ENCODE peak calls at places on chromosome 18, in eight cellular contexts. One of them, this sample, is unnamed.

GRCh38 chr18:29154758-29155725 is 978.1 kb upstream of the CDH2 start:
- DNase-seq in Right ventricle myocardium superior: no peak
- DNase-seq in activated CD4-positive, alpha-beta T cell treated with anti-CD3 and anti-CD28 coated beads for 4 hours: no peak
- DNase-seq in posterior cingulate gyrus: no peak
- DNase-seq in NCI-H1105: no peak
- DNase-seq in aorta: no peak
- DNase-seq in T-helper 2 cell: no peak
- DNase-seq in activated T-helper 1 cell treated with anti-CD3 and anti-CD28 coated beads, Interleukin-12 subunit alpha, Interleukin-12 subunit beta, Interleukin-2, Interleukin-4 antibody, amounts not matched to agents 30 ng/mL and 10 ng/mL and 1 ng/mL, durations not matched to agents 14 hours and 24 hours and 36 hours: no peak
- DNase-seq in this sample: no peak

GRCh38 chr18:46497129-46497528 is 159.9 kb downstream of the LOXHD1 start:
- DNase-seq in Right ventricle myocardium superior: no peak
- DNase-seq in activated CD4-positive, alpha-beta T cell treated with anti-CD3 and anti-CD28 coated beads for 4 hours: no peak
- DNase-seq in posterior cingulate gyrus: no peak
- DNase-seq in NCI-H1105: no peak
- DNase-seq in aorta: no peak
- DNase-seq in T-helper 2 cell: no peak
- DNase-seq in activated T-helper 1 cell treated with anti-CD3 and anti-CD28 coated beads, Interleukin-12 subunit alpha, Interleukin-12 subunit beta, Interleukin-2, Interleukin-4 antibody, amounts not matched to agents 30 ng/mL and 10 ng/mL and 1 ng/mL, durations not matched to agents 14 hours and 24 hours and 36 hours: peak
- DNase-seq in this sample: no peak

GRCh38 chr18:10301831-10302483 is 152.5 kb upstream of the APCDD1 start:
- DNase-seq in Right ventricle myocardium superior: no peak
- DNase-seq in activated CD4-positive, alpha-beta T cell treated with anti-CD3 and anti-CD28 coated beads for 4 hours: no peak
- DNase-seq in posterior cingulate gyrus: no peak
- DNase-seq in NCI-H1105: no peak
- DNase-seq in aorta: no peak
- DNase-seq in T-helper 2 cell: no peak
- DNase-seq in activated T-helper 1 cell treated with anti-CD3 and anti-CD28 coated beads, Interleukin-12 subunit alpha, Interleukin-12 subunit beta, Interleukin-2, Interleukin-4 antibody, amounts not matched to agents 30 ng/mL and 10 ng/mL and 1 ng/mL, durations not matched to agents 14 hours and 24 hours and 36 hours: no peak
- DNase-seq in this sample: no peak

GRCh38 chr18:8966819-8967218 is 135.7 kb upstream of the NDUFV2 start:
- DNase-seq in Right ventricle myocardium superior: no peak
- DNase-seq in activated CD4-positive, alpha-beta T cell treated with anti-CD3 and anti-CD28 coated beads for 4 hours: no peak
- DNase-seq in posterior cingulate gyrus: no peak
- DNase-seq in NCI-H1105: no peak
- DNase-seq in aorta: no peak
- DNase-seq in T-helper 2 cell: no peak
- DNase-seq in activated T-helper 1 cell treated with anti-CD3 and anti-CD28 coated beads, Interleukin-12 subunit alpha, Interleukin-12 subunit beta, Interleukin-2, Interleukin-4 antibody, amounts not matched to agents 30 ng/mL and 10 ng/mL and 1 ng/mL, durations not matched to agents 14 hours and 24 hours and 36 hours: no peak
- DNase-seq in this sample: no peak

GRCh38 chr18:22563098-22563707 is 145.5 kb upstream of the CTAGE1 start:
- DNase-seq in Right ventricle myocardium superior: no peak
- DNase-seq in activated CD4-positive, alpha-beta T cell treated with anti-CD3 and anti-CD28 coated beads for 4 hours: no peak
- DNase-seq in posterior cingulate gyrus: no peak
- DNase-seq in NCI-H1105: peak
- DNase-seq in aorta: no peak
- DNase-seq in T-helper 2 cell: no peak
- DNase-seq in activated T-helper 1 cell treated with anti-CD3 and anti-CD28 coated beads, Interleukin-12 subunit alpha, Interleukin-12 subunit beta, Interleukin-2, Interleukin-4 antibody, amounts not matched to agents 30 ng/mL and 10 ng/mL and 1 ng/mL, durations not matched to agents 14 hours and 24 hours and 36 hours: no peak
- DNase-seq in this sample: no peak

GRCh38 chr18:44901283-44901682 is 220.6 kb downstream of the SETBP1 start:
- DNase-seq in Right ventricle myocardium superior: no peak
- DNase-seq in activated CD4-positive, alpha-beta T cell treated with anti-CD3 and anti-CD28 coated beads for 4 hours: no peak
- DNase-seq in posterior cingulate gyrus: no peak
- DNase-seq in NCI-H1105: no peak
- DNase-seq in aorta: no peak
- DNase-seq in T-helper 2 cell: no peak
- DNase-seq in activated T-helper 1 cell treated with anti-CD3 and anti-CD28 coated beads, Interleukin-12 subunit alpha, Interleukin-12 subunit beta, Interleukin-2, Interleukin-4 antibody, amounts not matched to agents 30 ng/mL and 10 ng/mL and 1 ng/mL, durations not matched to agents 14 hours and 24 hours and 36 hours: no peak
- DNase-seq in this sample: no peak

GRCh38 chr18:71020342-71021096 is 731.7 kb downstream of the SOCS6 start:
- DNase-seq in Right ventricle myocardium superior: no peak
- DNase-seq in activated CD4-positive, alpha-beta T cell treated with anti-CD3 and anti-CD28 coated beads for 4 hours: no peak
- DNase-seq in posterior cingulate gyrus: no peak
- DNase-seq in NCI-H1105: no peak
- DNase-seq in aorta: no peak
- DNase-seq in T-helper 2 cell: no peak
- DNase-seq in activated T-helper 1 cell treated with anti-CD3 and anti-CD28 coated beads, Interleukin-12 subunit alpha, Interleukin-12 subunit beta, Interleukin-2, Interleukin-4 antibody, amounts not matched to agents 30 ng/mL and 10 ng/mL and 1 ng/mL, durations not matched to agents 14 hours and 24 hours and 36 hours: no peak
- DNase-seq in this sample: no peak

GRCh38 chr18:26312196-26312595 is 86.0 kb downstream of the TAF4B start:
- DNase-seq in Right ventricle myocardium superior: no peak
- DNase-seq in activated CD4-positive, alpha-beta T cell treated with anti-CD3 and anti-CD28 coated beads for 4 hours: no peak
- DNase-seq in posterior cingulate gyrus: no peak
- DNase-seq in NCI-H1105: no peak
- DNase-seq in aorta: no peak
- DNase-seq in T-helper 2 cell: no peak
- DNase-seq in activated T-helper 1 cell treated with anti-CD3 and anti-CD28 coated beads, Interleukin-12 subunit alpha, Interleukin-12 subunit beta, Interleukin-2, Interleukin-4 antibody, amounts not matched to agents 30 ng/mL and 10 ng/mL and 1 ng/mL, durations not matched to agents 14 hours and 24 hours and 36 hours: no peak
- DNase-seq in this sample: no peak

GRCh38 chr18:77001041-77001440 is 131.5 kb downstream of the MBP start:
- DNase-seq in Right ventricle myocardium superior: no peak
- DNase-seq in activated CD4-positive, alpha-beta T cell treated with anti-CD3 and anti-CD28 coated beads for 4 hours: no peak
- DNase-seq in posterior cingulate gyrus: peak
- DNase-seq in NCI-H1105: no peak
- DNase-seq in aorta: peak
- DNase-seq in T-helper 2 cell: no peak
- DNase-seq in activated T-helper 1 cell treated with anti-CD3 and anti-CD28 coated beads, Interleukin-12 subunit alpha, Interleukin-12 subunit beta, Interleukin-2, Interleukin-4 antibody, amounts not matched to agents 30 ng/mL and 10 ng/mL and 1 ng/mL, durations not matched to agents 14 hours and 24 hours and 36 hours: no peak
- DNase-seq in this sample: no peak

GRCh38 chr18:77053616-77054287 is 78.8 kb downstream of the MBP start:
- DNase-seq in Right ventricle myocardium superior: no peak
- DNase-seq in activated CD4-positive, alpha-beta T cell treated with anti-CD3 and anti-CD28 coated beads for 4 hours: no peak
- DNase-seq in posterior cingulate gyrus: no peak
- DNase-seq in NCI-H1105: no peak
- DNase-seq in aorta: no peak
- DNase-seq in T-helper 2 cell: no peak
- DNase-seq in activated T-helper 1 cell treated with anti-CD3 and anti-CD28 coated beads, Interleukin-12 subunit alpha, Interleukin-12 subunit beta, Interleukin-2, Interleukin-4 antibody, amounts not matched to agents 30 ng/mL and 10 ng/mL and 1 ng/mL, durations not matched to agents 14 hours and 24 hours and 36 hours: no peak
- DNase-seq in this sample: no peak

GRCh38 chr18:10739152-10739551 is 213.3 kb downstream of the NAPG start:
- DNase-seq in Right ventricle myocardium superior: no peak
- DNase-seq in activated CD4-positive, alpha-beta T cell treated with anti-CD3 and anti-CD28 coated beads for 4 hours: no peak
- DNase-seq in posterior cingulate gyrus: no peak
- DNase-seq in NCI-H1105: no peak
- DNase-seq in aorta: no peak
- DNase-seq in T-helper 2 cell: no peak
- DNase-seq in activated T-helper 1 cell treated with anti-CD3 and anti-CD28 coated beads, Interleukin-12 subunit alpha, Interleukin-12 subunit beta, Interleukin-2, Interleukin-4 antibody, amounts not matched to agents 30 ng/mL and 10 ng/mL and 1 ng/mL, durations not matched to agents 14 hours and 24 hours and 36 hours: no peak
- DNase-seq in this sample: no peak

GRCh38 chr18:70627100-70627802 is 338.4 kb downstream of the SOCS6 start:
- DNase-seq in Right ventricle myocardium superior: no peak
- DNase-seq in activated CD4-positive, alpha-beta T cell treated with anti-CD3 and anti-CD28 coated beads for 4 hours: no peak
- DNase-seq in posterior cingulate gyrus: no peak
- DNase-seq in NCI-H1105: no peak
- DNase-seq in aorta: no peak
- DNase-seq in T-helper 2 cell: no peak
- DNase-seq in activated T-helper 1 cell treated with anti-CD3 and anti-CD28 coated beads, Interleukin-12 subunit alpha, Interleukin-12 subunit beta, Interleukin-2, Interleukin-4 antibody, amounts not matched to agents 30 ng/mL and 10 ng/mL and 1 ng/mL, durations not matched to agents 14 hours and 24 hours and 36 hours: no peak
- DNase-seq in this sample: no peak

GRCh38 chr18:26821181-26821580 is 44.3 kb downstream of the AQP4 start:
- DNase-seq in Right ventricle myocardium superior: no peak
- DNase-seq in activated CD4-positive, alpha-beta T cell treated with anti-CD3 and anti-CD28 coated beads for 4 hours: no peak
- DNase-seq in posterior cingulate gyrus: no peak
- DNase-seq in NCI-H1105: no peak
- DNase-seq in aorta: no peak
- DNase-seq in T-helper 2 cell: no peak
- DNase-seq in activated T-helper 1 cell treated with anti-CD3 and anti-CD28 coated beads, Interleukin-12 subunit alpha, Interleukin-12 subunit beta, Interleukin-2, Interleukin-4 antibody, amounts not matched to agents 30 ng/mL and 10 ng/mL and 1 ng/mL, durations not matched to agents 14 hours and 24 hours and 36 hours: no peak
- DNase-seq in this sample: no peak

GRCh38 chr18:48290162-48290926 is 118.8 kb downstream of the ZBTB7C start:
- DNase-seq in Right ventricle myocardium superior: no peak
- DNase-seq in activated CD4-positive, alpha-beta T cell treated with anti-CD3 and anti-CD28 coated beads for 4 hours: no peak
- DNase-seq in posterior cingulate gyrus: no peak
- DNase-seq in NCI-H1105: peak
- DNase-seq in aorta: no peak
- DNase-seq in T-helper 2 cell: no peak
- DNase-seq in activated T-helper 1 cell treated with anti-CD3 and anti-CD28 coated beads, Interleukin-12 subunit alpha, Interleukin-12 subunit beta, Interleukin-2, Interleukin-4 antibody, amounts not matched to agents 30 ng/mL and 10 ng/mL and 1 ng/mL, durations not matched to agents 14 hours and 24 hours and 36 hours: no peak
- DNase-seq in this sample: peak

GRCh38 chr18:31667185-31667584 is 17.2 kb downstream of the B4GALT6 start:
- DNase-seq in Right ventricle myocardium superior: no peak
- DNase-seq in activated CD4-positive, alpha-beta T cell treated with anti-CD3 and anti-CD28 coated beads for 4 hours: no peak
- DNase-seq in posterior cingulate gyrus: no peak
- DNase-seq in NCI-H1105: no peak
- DNase-seq in aorta: no peak
- DNase-seq in T-helper 2 cell: no peak
- DNase-seq in activated T-helper 1 cell treated with anti-CD3 and anti-CD28 coated beads, Interleukin-12 subunit alpha, Interleukin-12 subunit beta, Interleukin-2, Interleukin-4 antibody, amounts not matched to agents 30 ng/mL and 10 ng/mL and 1 ng/mL, durations not matched to agents 14 hours and 24 hours and 36 hours: no peak
- DNase-seq in this sample: no peak

GRCh38 chr18:73118121-73118816 is 250.5 kb upstream of the NETO1 start:
- DNase-seq in Right ventricle myocardium superior: no peak
- DNase-seq in activated CD4-positive, alpha-beta T cell treated with anti-CD3 and anti-CD28 coated beads for 4 hours: no peak
- DNase-seq in posterior cingulate gyrus: no peak
- DNase-seq in NCI-H1105: no peak
- DNase-seq in aorta: no peak
- DNase-seq in T-helper 2 cell: no peak
- DNase-seq in activated T-helper 1 cell treated with anti-CD3 and anti-CD28 coated beads, Interleukin-12 subunit alpha, Interleukin-12 subunit beta, Interleukin-2, Interleukin-4 antibody, amounts not matched to agents 30 ng/mL and 10 ng/mL and 1 ng/mL, durations not matched to agents 14 hours and 24 hours and 36 hours: no peak
- DNase-seq in this sample: no peak

GRCh38 chr18:374735-375168 is 106.9 kb upstream of the THOC1 start:
- DNase-seq in Right ventricle myocardium superior: no peak
- DNase-seq in activated CD4-positive, alpha-beta T cell treated with anti-CD3 and anti-CD28 coated beads for 4 hours: no peak
- DNase-seq in posterior cingulate gyrus: no peak
- DNase-seq in NCI-H1105: no peak
- DNase-seq in aorta: no peak
- DNase-seq in T-helper 2 cell: no peak
- DNase-seq in activated T-helper 1 cell treated with anti-CD3 and anti-CD28 coated beads, Interleukin-12 subunit alpha, Interleukin-12 subunit beta, Interleukin-2, Interleukin-4 antibody, amounts not matched to agents 30 ng/mL and 10 ng/mL and 1 ng/mL, durations not matched to agents 14 hours and 24 hours and 36 hours: no peak
- DNase-seq in this sample: no peak

GRCh38 chr18:45734944-45735343 is 11.0 kb downstream of the SLC14A1 start:
- DNase-seq in Right ventricle myocardium superior: no peak
- DNase-seq in activated CD4-positive, alpha-beta T cell treated with anti-CD3 and anti-CD28 coated beads for 4 hours: no peak
- DNase-seq in posterior cingulate gyrus: no peak
- DNase-seq in NCI-H1105: no peak
- DNase-seq in aorta: no peak
- DNase-seq in T-helper 2 cell: no peak
- DNase-seq in activated T-helper 1 cell treated with anti-CD3 and anti-CD28 coated beads, Interleukin-12 subunit alpha, Interleukin-12 subunit beta, Interleukin-2, Interleukin-4 antibody, amounts not matched to agents 30 ng/mL and 10 ng/mL and 1 ng/mL, durations not matched to agents 14 hours and 24 hours and 36 hours: no peak
- DNase-seq in this sample: no peak

GRCh38 chr18:58169472-58169871 is 125.4 kb downstream of the NEDD4L start:
- DNase-seq in Right ventricle myocardium superior: no peak
- DNase-seq in activated CD4-positive, alpha-beta T cell treated with anti-CD3 and anti-CD28 coated beads for 4 hours: no peak
- DNase-seq in posterior cingulate gyrus: no peak
- DNase-seq in NCI-H1105: no peak
- DNase-seq in aorta: no peak
- DNase-seq in T-helper 2 cell: no peak
- DNase-seq in activated T-helper 1 cell treated with anti-CD3 and anti-CD28 coated beads, Interleukin-12 subunit alpha, Interleukin-12 subunit beta, Interleukin-2, Interleukin-4 antibody, amounts not matched to agents 30 ng/mL and 10 ng/mL and 1 ng/mL, durations not matched to agents 14 hours and 24 hours and 36 hours: no peak
- DNase-seq in this sample: no peak

GRCh38 chr18:42296723-42297122 is 341.7 kb downstream of the PIK3C3 start:
- DNase-seq in Right ventricle myocardium superior: no peak
- DNase-seq in activated CD4-positive, alpha-beta T cell treated with anti-CD3 and anti-CD28 coated beads for 4 hours: no peak
- DNase-seq in posterior cingulate gyrus: no peak
- DNase-seq in NCI-H1105: no peak
- DNase-seq in aorta: no peak
- DNase-seq in T-helper 2 cell: no peak
- DNase-seq in activated T-helper 1 cell treated with anti-CD3 and anti-CD28 coated beads, Interleukin-12 subunit alpha, Interleukin-12 subunit beta, Interleukin-2, Interleukin-4 antibody, amounts not matched to agents 30 ng/mL and 10 ng/mL and 1 ng/mL, durations not matched to agents 14 hours and 24 hours and 36 hours: no peak
- DNase-seq in this sample: no peak

GRCh38 chr18:79942786-79943607 is 8.5 kb downstream of the SLC66A2 start:
- DNase-seq in Right ventricle myocardium superior: no peak
- DNase-seq in activated CD4-positive, alpha-beta T cell treated with anti-CD3 and anti-CD28 coated beads for 4 hours: no peak
- DNase-seq in posterior cingulate gyrus: peak
- DNase-seq in NCI-H1105: no peak
- DNase-seq in aorta: peak
- DNase-seq in T-helper 2 cell: no peak
- DNase-seq in activated T-helper 1 cell treated with anti-CD3 and anti-CD28 coated beads, Interleukin-12 subunit alpha, Interleukin-12 subunit beta, Interleukin-2, Interleukin-4 antibody, amounts not matched to agents 30 ng/mL and 10 ng/mL and 1 ng/mL, durations not matched to agents 14 hours and 24 hours and 36 hours: no peak
- DNase-seq in this sample: no peak

GRCh38 chr18:25737710-25738251 is 352.6 kb downstream of the SS18 start:
- DNase-seq in Right ventricle myocardium superior: no peak
- DNase-seq in activated CD4-positive, alpha-beta T cell treated with anti-CD3 and anti-CD28 coated beads for 4 hours: no peak
- DNase-seq in posterior cingulate gyrus: no peak
- DNase-seq in NCI-H1105: no peak
- DNase-seq in aorta: no peak
- DNase-seq in T-helper 2 cell: no peak
- DNase-seq in activated T-helper 1 cell treated with anti-CD3 and anti-CD28 coated beads, Interleukin-12 subunit alpha, Interleukin-12 subunit beta, Interleukin-2, Interleukin-4 antibody, amounts not matched to agents 30 ng/mL and 10 ng/mL and 1 ng/mL, durations not matched to agents 14 hours and 24 hours and 36 hours: no peak
- DNase-seq in this sample: no peak

GRCh38 chr18:75070625-75071483 is 138.1 kb downstream of the PTGR3 start:
- DNase-seq in Right ventricle myocardium superior: no peak
- DNase-seq in activated CD4-positive, alpha-beta T cell treated with anti-CD3 and anti-CD28 coated beads for 4 hours: peak
- DNase-seq in posterior cingulate gyrus: no peak
- DNase-seq in NCI-H1105: no peak
- DNase-seq in aorta: no peak
- DNase-seq in T-helper 2 cell: peak
- DNase-seq in activated T-helper 1 cell treated with anti-CD3 and anti-CD28 coated beads, Interleukin-12 subunit alpha, Interleukin-12 subunit beta, Interleukin-2, Interleukin-4 antibody, amounts not matched to agents 30 ng/mL and 10 ng/mL and 1 ng/mL, durations not matched to agents 14 hours and 24 hours and 36 hours: peak
- DNase-seq in this sample: no peak

GRCh38 chr18:77530732-77531131 is 281.1 kb downstream of the GALR1 start:
- DNase-seq in Right ventricle myocardium superior: no peak
- DNase-seq in activated CD4-positive, alpha-beta T cell treated with anti-CD3 and anti-CD28 coated beads for 4 hours: no peak
- DNase-seq in posterior cingulate gyrus: no peak
- DNase-seq in NCI-H1105: no peak
- DNase-seq in aorta: no peak
- DNase-seq in T-helper 2 cell: no peak
- DNase-seq in activated T-helper 1 cell treated with anti-CD3 and anti-CD28 coated beads, Interleukin-12 subunit alpha, Interleukin-12 subunit beta, Interleukin-2, Interleukin-4 antibody, amounts not matched to agents 30 ng/mL and 10 ng/mL and 1 ng/mL, durations not matched to agents 14 hours and 24 hours and 36 hours: no peak
- DNase-seq in this sample: no peak

GRCh38 chr18:37654711-37655369 is 89.2 kb upstream of the CELF4 start:
- DNase-seq in Right ventricle myocardium superior: no peak
- DNase-seq in activated CD4-positive, alpha-beta T cell treated with anti-CD3 and anti-CD28 coated beads for 4 hours: no peak
- DNase-seq in posterior cingulate gyrus: no peak
- DNase-seq in NCI-H1105: no peak
- DNase-seq in aorta: no peak
- DNase-seq in T-helper 2 cell: no peak
- DNase-seq in activated T-helper 1 cell treated with anti-CD3 and anti-CD28 coated beads, Interleukin-12 subunit alpha, Interleukin-12 subunit beta, Interleukin-2, Interleukin-4 antibody, amounts not matched to agents 30 ng/mL and 10 ng/mL and 1 ng/mL, durations not matched to agents 14 hours and 24 hours and 36 hours: no peak
- DNase-seq in this sample: no peak

GRCh38 chr18:51617572-51618260 is 420.2 kb upstream of the MEX3C start:
- DNase-seq in Right ventricle myocardium superior: no peak
- DNase-seq in activated CD4-positive, alpha-beta T cell treated with anti-CD3 and anti-CD28 coated beads for 4 hours: no peak
- DNase-seq in posterior cingulate gyrus: no peak
- DNase-seq in NCI-H1105: no peak
- DNase-seq in aorta: no peak
- DNase-seq in T-helper 2 cell: no peak
- DNase-seq in activated T-helper 1 cell treated with anti-CD3 and anti-CD28 coated beads, Interleukin-12 subunit alpha, Interleukin-12 subunit beta, Interleukin-2, Interleukin-4 antibody, amounts not matched to agents 30 ng/mL and 10 ng/mL and 1 ng/mL, durations not matched to agents 14 hours and 24 hours and 36 hours: no peak
- DNase-seq in this sample: no peak

GRCh38 chr18:10195529-10195928 is 258.9 kb upstream of the APCDD1 start:
- DNase-seq in Right ventricle myocardium superior: no peak
- DNase-seq in activated CD4-positive, alpha-beta T cell treated with anti-CD3 and anti-CD28 coated beads for 4 hours: no peak
- DNase-seq in posterior cingulate gyrus: no peak
- DNase-seq in NCI-H1105: no peak
- DNase-seq in aorta: no peak
- DNase-seq in T-helper 2 cell: no peak
- DNase-seq in activated T-helper 1 cell treated with anti-CD3 and anti-CD28 coated beads, Interleukin-12 subunit alpha, Interleukin-12 subunit beta, Interleukin-2, Interleukin-4 antibody, amounts not matched to agents 30 ng/mL and 10 ng/mL and 1 ng/mL, durations not matched to agents 14 hours and 24 hours and 36 hours: no peak
- DNase-seq in this sample: no peak

GRCh38 chr18:361941-362913 is 94.4 kb upstream of the THOC1 start:
- DNase-seq in Right ventricle myocardium superior: peak
- DNase-seq in activated CD4-positive, alpha-beta T cell treated with anti-CD3 and anti-CD28 coated beads for 4 hours: no peak
- DNase-seq in posterior cingulate gyrus: no peak
- DNase-seq in NCI-H1105: no peak
- DNase-seq in aorta: peak
- DNase-seq in T-helper 2 cell: no peak
- DNase-seq in activated T-helper 1 cell treated with anti-CD3 and anti-CD28 coated beads, Interleukin-12 subunit alpha, Interleukin-12 subunit beta, Interleukin-2, Interleukin-4 antibody, amounts not matched to agents 30 ng/mL and 10 ng/mL and 1 ng/mL, durations not matched to agents 14 hours and 24 hours and 36 hours: no peak
- DNase-seq in this sample: no peak

This sample was measured in head of caudate nucleus.